ENCODE peak calls at places on chromosomes 1 and 21, in five cellular contexts. T, B, E, M and Z are unnamed samples.

GRCh38 chr1:94982403-94982802 is 55.5 kb upstream of the CNN3 start:
- DNase-seq in T (no peak), B (no peak), E (no peak), M (no peak), Z (no peak)

GRCh38 chr1:14826172-14826636 is 227.7 kb downstream of the KAZN start:
- DNase-seq in T (no peak), B (no peak), E (no peak), M (peak), Z (no peak)

GRCh38 chr1:160208179-160209040 is 3.2 kb downstream of the PEA15 start:
- DNase-seq in T (no peak), B (no peak), E (no peak), M (no peak), Z (no peak)

GRCh38 chr21:36861924-36862323 is 104.5 kb downstream of the HLCS start:
- DNase-seq in T (no peak), B (no peak), E (no peak), M (peak), Z (no peak)

GRCh38 chr1:1211541-1212511 is 2.1 kb downstream of the TNFRSF4 start:
- DNase-seq in T (no peak), B (no peak), E (peak), M (no peak), Z (no peak)

GRCh38 chr1:206060840-206061239 is 7.9 kb downstream of the RHEX start:
- DNase-seq in T (no peak), B (no peak), E (no peak), M (no peak), Z (no peak)

GRCh38 chr21:45001134-45002095 is 61.6 kb downstream of the SLX9 start:
- DNase-seq in T (no peak), B (no peak), E (peak), M (peak), Z (no peak)

GRCh38 chr1:169484683-169485426 is 889 bp downstream of the SLC19A2 start:
- DNase-seq in T (no peak), B (peak), E (no peak), M (peak), Z (no peak)

GRCh38 chr1:1892763-1893120 is 1.9 kb upstream of the GNB1 start:
- DNase-seq in T (no peak), B (no peak), E (peak), M (no peak), Z (no peak)

DNA sequence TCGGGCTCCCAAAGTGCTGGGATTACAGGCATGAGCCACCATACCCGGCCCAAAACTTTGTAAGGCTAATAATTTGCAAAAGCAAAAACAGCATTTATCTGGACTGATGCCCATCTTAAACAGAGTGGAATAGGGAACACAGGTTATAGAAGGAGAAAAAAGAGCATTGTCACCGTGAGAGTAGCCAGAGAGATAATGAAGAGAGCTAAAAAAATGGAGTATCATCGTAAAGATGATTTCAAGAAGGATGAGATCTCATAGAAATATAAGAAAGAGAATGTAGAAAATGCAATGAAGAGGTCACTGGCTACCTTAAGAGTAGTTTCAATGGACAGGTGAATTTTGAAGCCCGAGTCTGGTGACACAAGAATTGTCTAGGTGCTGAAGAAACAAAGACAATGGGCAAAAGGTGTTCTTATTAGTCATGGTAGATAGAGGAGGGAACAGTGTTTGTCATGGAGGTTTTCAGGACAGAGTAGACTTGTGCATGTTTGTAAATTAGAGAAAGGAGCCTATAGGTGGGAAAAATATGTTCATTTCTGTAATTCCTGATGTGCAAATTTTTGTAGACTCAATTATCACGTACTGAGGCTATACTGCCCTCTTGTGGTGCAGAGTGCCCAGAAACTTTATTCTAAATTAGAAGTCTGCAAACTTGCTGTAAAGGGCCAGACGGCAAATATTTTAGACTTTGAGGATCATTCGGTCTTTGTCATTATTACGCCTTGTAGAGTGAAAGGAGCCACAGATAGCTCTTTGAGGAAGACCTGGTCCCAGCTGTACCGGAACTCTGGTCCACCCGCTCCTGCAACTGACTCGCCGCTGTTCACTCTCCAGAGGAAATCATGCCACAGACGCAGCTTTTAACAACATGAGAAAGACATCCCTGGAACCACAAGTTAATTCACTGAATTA is 8.1 kb upstream of the TMEM183A start:
- DNase-seq in T (peak), B (peak), E (no peak), M (peak), Z (peak)
- H3K4me3 ChIP-seq in T (no peak), B (peak), E (no peak), M (no peak), Z (peak)

GRCh38 chr1:27357281-27358037 is 9.3 kb downstream of the MAP3K6 start:
- DNase-seq in T (peak), B (peak), E (peak), M (peak), Z (peak)
- H3K4me3 ChIP-seq in T (peak), B (peak), E (peak), M (no peak), Z (peak)

DNA sequence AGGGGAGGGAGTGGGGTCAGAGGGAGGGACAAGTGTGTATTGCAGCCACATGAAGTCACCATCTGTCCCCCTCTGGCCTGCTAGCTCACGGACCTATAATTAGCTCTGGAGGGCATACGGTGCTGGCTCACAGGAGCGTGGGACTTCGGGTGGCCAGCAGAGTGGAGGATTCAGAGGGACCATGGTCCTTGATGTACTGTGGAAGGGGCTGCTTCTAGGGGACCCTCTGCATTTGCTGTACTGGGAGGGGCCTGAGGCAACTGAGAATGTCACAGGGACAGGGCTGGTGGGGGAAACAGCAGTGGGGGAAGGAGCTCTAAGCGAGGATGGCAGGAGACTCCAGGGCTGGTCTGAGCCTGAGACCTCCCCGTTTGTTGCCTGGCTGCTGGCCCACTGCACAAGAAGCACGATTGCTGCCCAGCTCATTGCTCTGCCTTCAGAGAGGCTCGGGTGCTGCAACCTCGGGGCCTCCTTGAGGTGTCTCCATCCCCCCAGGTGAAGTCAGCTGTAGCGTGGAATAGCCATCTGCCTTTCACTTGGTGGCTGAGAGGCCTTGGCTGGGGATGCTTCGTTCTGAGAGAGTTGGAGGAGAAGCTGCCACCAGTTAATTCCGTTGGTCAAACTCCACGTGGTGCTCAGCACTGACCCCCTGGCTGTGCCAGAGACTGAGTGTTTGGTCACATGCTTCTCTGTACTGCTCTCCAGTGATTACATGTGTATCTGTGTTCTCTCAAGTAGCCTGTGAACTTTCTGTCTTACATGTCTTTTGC is 2.7 kb downstream of the PPFIA4 start:
- DNase-seq in T (no peak), B (no peak), E (no peak), M (no peak), Z (no peak)
- H3K4me3 ChIP-seq in T (no peak), B (no peak), E (no peak), M (no peak), Z (no peak)

GRCh38 chr1:48236716-48237470 is 14.4 kb downstream of the SLC5A9 start:
- DNase-seq in T (no peak), B (peak), E (no peak), M (peak), Z (peak)
- H3K4me3 ChIP-seq in T (no peak), B (no peak), E (no peak), M (no peak), Z (no peak)

GRCh38 chr1:174743654-174744561 is 255.8 kb upstream of the CACYBP start:
- DNase-seq in T (no peak), B (peak), E (no peak), M (peak), Z (peak)

GRCh38 chr1:174744886-174745285 is 254.9 kb upstream of the CACYBP start:
- DNase-seq in T (no peak), B (no peak), E (no peak), M (peak), Z (no peak)

GRCh38 chr1:174742805-174743653 is 256.7 kb upstream of the CACYBP start:
- DNase-seq in T (no peak), B (no peak), E (no peak), M (peak), Z (no peak)

GRCh38 chr1:174736831-174737230 is 262.9 kb upstream of the CACYBP start:
- DNase-seq in T (no peak), B (no peak), E (no peak), M (no peak), Z (no peak)

DNA sequence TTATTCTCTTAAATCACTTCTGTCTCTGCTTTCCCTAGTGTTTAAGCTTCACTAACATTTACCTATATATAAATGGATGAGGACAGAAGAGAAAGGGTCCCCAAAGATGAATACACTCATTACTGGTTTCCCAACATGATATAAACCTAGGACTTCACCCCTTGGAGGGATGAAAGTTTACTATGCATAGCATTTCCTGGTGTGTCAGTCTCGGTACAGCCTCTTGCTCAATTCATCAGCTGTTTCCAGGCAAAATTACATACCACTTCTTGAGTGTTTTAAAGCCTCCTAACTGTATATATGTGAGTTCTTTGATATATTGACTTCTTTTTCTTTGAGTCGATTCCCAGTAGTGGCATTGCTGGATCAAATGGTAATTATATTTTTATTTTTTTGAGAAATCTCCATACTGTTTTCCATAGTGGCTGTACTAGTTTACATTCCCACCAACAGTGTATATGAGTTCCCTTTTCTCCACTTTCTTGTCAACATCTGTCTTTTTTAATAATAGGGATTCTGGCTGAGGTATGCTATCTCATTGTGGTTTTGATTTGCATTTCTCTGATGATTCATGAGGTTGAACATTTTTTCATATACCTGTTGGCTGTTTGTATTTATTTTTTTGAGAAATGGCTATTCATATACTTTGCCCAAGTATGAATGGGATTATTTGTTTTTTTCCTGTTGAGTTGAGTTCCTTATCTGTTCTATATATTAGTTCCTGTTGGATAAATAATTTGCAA is 259.3 kb upstream of the CACYBP start:
- DNase-seq in T (no peak), B (peak), E (no peak), M (peak), Z (no peak)
- H3K4me3 ChIP-seq in T (no peak), B (no peak), E (no peak), M (no peak), Z (no peak)

DNA sequence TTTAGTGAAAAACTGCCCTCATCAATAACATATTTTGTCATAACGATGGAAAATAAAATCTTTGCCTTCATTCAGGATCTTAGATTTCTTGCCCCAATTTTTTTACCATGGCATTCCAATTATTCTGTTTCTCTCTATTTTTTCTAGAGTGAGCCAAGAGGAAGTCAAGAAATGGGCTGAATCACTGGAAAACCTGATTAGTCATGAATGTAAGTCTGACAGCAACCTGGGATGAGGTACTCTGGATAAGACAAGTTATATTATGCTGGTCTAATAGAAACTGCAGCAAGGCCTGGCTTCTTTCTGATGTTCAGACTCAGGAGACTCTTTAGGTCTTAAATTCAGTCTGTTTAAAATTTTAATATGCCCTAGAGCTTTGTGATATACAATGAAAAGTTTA is 3.5 kb downstream of the RGS4 start:
- DNase-seq in T (no peak), B (no peak), E (no peak), M (peak), Z (no peak)
- H3K4me3 ChIP-seq in T (no peak), B (no peak), E (no peak), M (no peak), Z (no peak)